ENCODE peak calls at places on chromosomes 16 and 17, in five cellular contexts. One of them, this sample, is unnamed.
A peak's percentile ranks its signal among the peaks of the same experiment; 100 is the strongest.

GRCh38 chr17:79609175-79609589 is 1.7 kb downstream of the RBFOX3 start:
- DNase-seq in AG04450: no peak
- DNase-seq in GM12865: no peak
- DNase-seq in pancreas: no peak
- DNase-seq in B cell: no peak
- DNase-seq in this sample: no peak

GRCh38 chr16:30554933-30555847 is 3.0 kb downstream of the ZNF764 start:
- DNase-seq in AG04450: no peak
- DNase-seq in GM12865: no peak
- DNase-seq in pancreas: no peak
- DNase-seq in B cell: no peak
- DNase-seq in this sample: no peak

GRCh38 chr17:958712-959451 is 20.7 kb downstream of the NXN start:
- DNase-seq in AG04450: no peak
- DNase-seq in GM12865: no peak
- DNase-seq in pancreas: no peak
- DNase-seq in B cell: no peak
- DNase-seq in this sample: no peak

GRCh38 chr17:36534117-36534880 is at the start of gene MYO19:
- DNase-seq in AG04450: no peak
- DNase-seq in GM12865: peak; percentile 78
- DNase-seq in pancreas: peak; percentile 64
- DNase-seq in B cell: peak; percentile 71
- DNase-seq in this sample: peak; percentile 11

GRCh38 chr17:39730095-39730921 is at the start of gene MIEN1:
- DNase-seq in AG04450: peak; percentile 45
- DNase-seq in GM12865: peak; percentile 93
- DNase-seq in pancreas: peak; percentile 85
- DNase-seq in B cell: peak; percentile 96
- DNase-seq in this sample: no peak

GRCh38 chr17:36105718-36106117 is 2.1 kb downstream of the CCL4 start:
- DNase-seq in AG04450: no peak
- DNase-seq in GM12865: no peak
- DNase-seq in pancreas: no peak
- DNase-seq in B cell: no peak
- DNase-seq in this sample: no peak

GRCh38 chr16:5412721-5413120 is 315.1 kb upstream of the EEF2KMT start:
- DNase-seq in AG04450: no peak
- DNase-seq in GM12865: no peak
- DNase-seq in pancreas: no peak
- DNase-seq in B cell: no peak
- DNase-seq in this sample: no peak

GRCh38 chr17:80180192-80180591 is 10.4 kb downstream of the CARD14 start:
- DNase-seq in AG04450: no peak
- DNase-seq in GM12865: no peak
- DNase-seq in pancreas: no peak
- DNase-seq in B cell: no peak
- DNase-seq in this sample: no peak

GRCh38 chr17:10518271-10519037 is at the start of gene MYH1:
- DNase-seq in AG04450: no peak
- DNase-seq in GM12865: no peak
- DNase-seq in pancreas: no peak
- DNase-seq in B cell: no peak
- DNase-seq in this sample: no peak

GRCh38 chr16:14018848-14019247 is 52.3 kb upstream of the MRTFB start:
- DNase-seq in AG04450: no peak
- DNase-seq in GM12865: no peak
- DNase-seq in pancreas: no peak
- DNase-seq in B cell: no peak
- DNase-seq in this sample: no peak

GRCh38 chr16:57732011-57732410 is 3.6 kb upstream of the KATNB1 start:
- DNase-seq in AG04450: no peak
- DNase-seq in GM12865: no peak
- DNase-seq in pancreas: no peak
- DNase-seq in B cell: no peak
- DNase-seq in this sample: peak; percentile 37

GRCh38 chr16:66935319-66936011 is at the start of gene CES2:
- DNase-seq in AG04450: no peak
- DNase-seq in GM12865: no peak
- DNase-seq in pancreas: peak; percentile 78
- DNase-seq in B cell: no peak
- DNase-seq in this sample: no peak

GRCh38 chr17:37701424-37702020 is 43.3 kb downstream of the HNF1B start:
- DNase-seq in AG04450: no peak
- DNase-seq in GM12865: peak; percentile 46
- DNase-seq in pancreas: peak; percentile 43
- DNase-seq in B cell: peak; percentile 71
- DNase-seq in this sample: no peak

GRCh38 chr16:47721016-47721673 is 260.0 kb downstream of the PHKB start:
- DNase-seq in AG04450: no peak
- DNase-seq in GM12865: no peak
- DNase-seq in pancreas: no peak
- DNase-seq in B cell: no peak
- DNase-seq in this sample: no peak

GRCh38 chr17:18129041-18129502 is 20.5 kb downstream of the MYO15A start:
- DNase-seq in AG04450: peak; percentile 34
- DNase-seq in GM12865: no peak
- DNase-seq in pancreas: no peak
- DNase-seq in B cell: no peak
- DNase-seq in this sample: no peak

GRCh38 chr17:36468903-36469635 is 17.4 kb upstream of the ZNHIT3 start:
- DNase-seq in AG04450: no peak
- DNase-seq in GM12865: no peak
- DNase-seq in pancreas: no peak
- DNase-seq in B cell: no peak
- DNase-seq in this sample: no peak

GRCh38 chr16:64381979-64382378 is 739.9 kb downstream of the CDH11 start:
- DNase-seq in AG04450: no peak
- DNase-seq in GM12865: no peak
- DNase-seq in pancreas: no peak
- DNase-seq in B cell: no peak
- DNase-seq in this sample: no peak

GRCh38 chr17:59487161-59487873 is 78.1 kb upstream of the DHX40 start:
- DNase-seq in AG04450: no peak
- DNase-seq in GM12865: no peak
- DNase-seq in pancreas: no peak
- DNase-seq in B cell: no peak
- DNase-seq in this sample: no peak

GRCh38 chr16:24174977-24175376 is 81.2 kb upstream of the CACNG3 start:
- DNase-seq in AG04450: no peak
- DNase-seq in GM12865: no peak
- DNase-seq in pancreas: no peak
- DNase-seq in B cell: no peak
- DNase-seq in this sample: no peak

GRCh38 chr16:65415460-65415859 is 293.6 kb upstream of the CDH11 start:
- DNase-seq in AG04450: no peak
- DNase-seq in GM12865: no peak
- DNase-seq in pancreas: no peak
- DNase-seq in B cell: no peak
- DNase-seq in this sample: no peak

GRCh38 chr17:44221072-44221861 is 1.8 kb upstream of the UBTF start:
- DNase-seq in AG04450: no peak
- DNase-seq in GM12865: peak; percentile 86
- DNase-seq in pancreas: peak; percentile 76
- DNase-seq in B cell: peak; percentile 78
- DNase-seq in this sample: no peak

GRCh38 chr16:56478228-56479049 is 27.1 kb downstream of the OGFOD1 start:
- DNase-seq in AG04450: no peak
- DNase-seq in GM12865: no peak
- DNase-seq in pancreas: no peak
- DNase-seq in B cell: no peak
- DNase-seq in this sample: no peak

GRCh38 chr16:27426423-27427408 is 24.7 kb downstream of the IL21R start:
- DNase-seq in AG04450: peak; percentile 71
- DNase-seq in GM12865: peak; percentile 95
- DNase-seq in pancreas: no peak
- DNase-seq in B cell: peak; percentile 82
- DNase-seq in this sample: peak; percentile 65

GRCh38 chr17:29582767-29583166 is 6.7 kb downstream of the GIT1 start:
- DNase-seq in AG04450: no peak
- DNase-seq in GM12865: no peak
- DNase-seq in pancreas: peak; percentile 3
- DNase-seq in B cell: no peak
- DNase-seq in this sample: no peak

GRCh38 chr17:22267019-22267418 is 574.7 kb downstream of the KCNJ18 start:
- DNase-seq in AG04450: no peak
- DNase-seq in GM12865: no peak
- DNase-seq in pancreas: no peak
- DNase-seq in B cell: no peak
- DNase-seq in this sample: no peak

GRCh38 chr17:50127661-50128361 is 2.1 kb downstream of the SAMD14 start:
- DNase-seq in AG04450: no peak
- DNase-seq in GM12865: no peak
- DNase-seq in pancreas: no peak
- DNase-seq in B cell: no peak
- DNase-seq in this sample: no peak

GRCh38 chr17:29177871-29178749 is 2.1 kb downstream of the MYO18A start:
- DNase-seq in AG04450: no peak
- DNase-seq in GM12865: no peak
- DNase-seq in pancreas: no peak
- DNase-seq in B cell: no peak
- DNase-seq in this sample: no peak

GRCh38 chr16:14302031-14302398 is 230.9 kb downstream of the MRTFB start:
- DNase-seq in AG04450: no peak
- DNase-seq in GM12865: peak; percentile 91
- DNase-seq in pancreas: peak; percentile 70
- DNase-seq in B cell: peak; percentile 73
- DNase-seq in this sample: no peak

GRCh38 chr17:82923366-82924113 is 83.7 kb upstream of the ZNF750 start:
- DNase-seq in AG04450: no peak
- DNase-seq in GM12865: no peak
- DNase-seq in pancreas: no peak
- DNase-seq in B cell: no peak
- DNase-seq in this sample: no peak

GRCh38 chr17:43661699-43662431 is at the start of gene MEOX1:
- DNase-seq in AG04450: no peak
- DNase-seq in GM12865: peak; percentile 82
- DNase-seq in pancreas: no peak
- DNase-seq in B cell: no peak
- DNase-seq in this sample: peak; percentile 41

GRCh38 chr17:9226794-9227135 is 205.5 kb downstream of the NTN1 start:
- DNase-seq in AG04450: no peak
- DNase-seq in GM12865: peak; percentile 48
- DNase-seq in pancreas: no peak
- DNase-seq in B cell: no peak
- DNase-seq in this sample: no peak

DNA sequence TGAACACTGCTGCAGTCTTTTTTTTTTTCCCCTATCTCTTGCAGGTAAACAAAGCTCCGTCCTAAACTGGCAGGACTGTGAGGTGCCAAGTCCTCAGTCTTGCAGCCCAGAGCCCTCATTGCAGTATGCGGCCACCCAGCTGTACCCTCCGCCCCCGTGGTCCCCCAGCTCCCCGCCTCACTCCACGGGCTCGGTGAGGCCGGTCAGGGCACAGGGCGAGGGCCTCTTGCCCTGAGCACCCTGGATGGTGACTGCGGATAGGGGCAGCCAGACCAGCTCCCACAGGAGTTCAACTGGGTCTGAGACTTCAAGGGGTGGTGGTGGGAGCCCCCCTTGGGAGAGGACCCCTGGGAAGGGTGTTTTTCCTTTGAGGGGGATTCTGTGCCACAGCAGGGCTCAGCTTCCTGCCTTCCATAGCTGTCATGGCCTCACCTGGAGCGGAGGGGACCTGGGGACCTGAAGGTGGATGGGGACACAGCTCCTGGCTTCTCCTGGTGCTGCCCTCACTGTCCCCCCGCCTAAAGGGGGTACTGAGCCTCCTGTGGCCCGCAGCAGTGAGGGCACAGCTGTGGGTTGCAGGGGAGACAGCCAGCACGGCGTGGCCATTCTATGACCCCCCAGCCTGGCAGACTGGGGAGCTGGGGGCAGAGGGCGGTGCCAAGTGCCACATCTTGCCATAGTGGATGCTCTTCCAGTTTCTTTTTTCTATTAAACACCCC is 13.8 kb downstream of the IL34 start:
- DNase-seq in AG04450: no peak
- DNase-seq in GM12865: no peak
- DNase-seq in pancreas: no peak
- DNase-seq in B cell: no peak
- DNase-seq in this sample: no peak
- TF ChIP-seq CTCF in AG04450: no peak
- TF ChIP-seq CTCF in GM12865: no peak
- TF ChIP-seq CTCF in pancreas: no peak
- TF ChIP-seq CTCF in B cell: no peak
- TF ChIP-seq CTCF in this sample: no peak

GRCh38 chr17:64531955-64532371 is 25.2 kb downstream of the CEP95 start:
- DNase-seq in AG04450: no peak
- DNase-seq in GM12865: no peak
- DNase-seq in pancreas: no peak
- DNase-seq in B cell: no peak
- DNase-seq in this sample: peak; percentile 59

GRCh38 chr17:64532409-64532808 is 25.6 kb downstream of the CEP95 start:
- DNase-seq in AG04450: no peak
- DNase-seq in GM12865: no peak
- DNase-seq in pancreas: no peak
- DNase-seq in B cell: no peak
- DNase-seq in this sample: no peak

GRCh38 chr17:64529221-64529620 is 22.4 kb downstream of the CEP95 start:
- DNase-seq in AG04450: no peak
- DNase-seq in GM12865: no peak
- DNase-seq in pancreas: no peak
- DNase-seq in B cell: no peak
- DNase-seq in this sample: no peak

GRCh38 chr17:64533784-64534183 is 27.0 kb downstream of the CEP95 start:
- DNase-seq in AG04450: no peak
- DNase-seq in GM12865: no peak
- DNase-seq in pancreas: no peak
- DNase-seq in B cell: no peak
- DNase-seq in this sample: no peak

DNA sequence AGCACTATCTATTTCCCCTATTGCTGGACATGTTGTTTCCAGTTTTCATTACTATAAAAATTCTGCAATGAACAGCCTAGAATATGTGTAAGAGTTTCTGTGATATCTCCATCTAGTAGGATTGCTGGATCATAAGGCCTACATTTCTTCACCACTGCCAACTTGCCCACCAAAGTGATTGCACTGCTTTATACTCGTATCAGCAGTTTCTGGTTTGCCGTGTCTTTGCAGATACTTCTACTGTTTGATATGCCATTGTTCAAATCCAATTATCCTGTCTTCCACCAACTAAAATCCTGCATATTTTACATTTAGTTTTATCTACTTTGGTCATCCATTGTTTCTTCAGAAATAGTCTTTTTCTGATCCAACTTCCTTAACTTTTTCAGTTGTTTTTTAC is 21.1 kb downstream of the CEP95 start:
- DNase-seq in AG04450: no peak
- DNase-seq in GM12865: no peak
- DNase-seq in pancreas: no peak
- DNase-seq in B cell: no peak
- DNase-seq in this sample: no peak
- TF ChIP-seq CTCF in AG04450: no peak
- TF ChIP-seq CTCF in GM12865: no peak
- TF ChIP-seq CTCF in pancreas: no peak
- TF ChIP-seq CTCF in B cell: no peak
- TF ChIP-seq CTCF in this sample: no peak

GRCh38 chr16:89615596-89616090 is 2.2 kb downstream of the DPEP1 start:
- DNase-seq in AG04450: no peak
- DNase-seq in GM12865: no peak
- DNase-seq in pancreas: no peak
- DNase-seq in B cell: peak; percentile 65
- DNase-seq in this sample: no peak
- TF ChIP-seq CTCF in AG04450: peak; percentile 63
- TF ChIP-seq CTCF in GM12865: peak; percentile 61
- TF ChIP-seq CTCF in pancreas: peak; percentile 69
- TF ChIP-seq CTCF in B cell: peak; percentile 70
- TF ChIP-seq CTCF in this sample: peak; percentile 82

GRCh38 chr17:53150101-53150698 is 672.5 kb upstream of the KIF2B start:
- DNase-seq in AG04450: no peak
- DNase-seq in GM12865: no peak
- DNase-seq in pancreas: no peak
- DNase-seq in B cell: no peak
- DNase-seq in this sample: no peak
- TF ChIP-seq CTCF in AG04450: no peak
- TF ChIP-seq CTCF in GM12865: no peak
- TF ChIP-seq CTCF in pancreas: no peak
- TF ChIP-seq CTCF in B cell: no peak
- TF ChIP-seq CTCF in this sample: no peak